ENCODE peak calls at places on chromosomes 5 and 9, in four cellular contexts. N is MM.1S, T is prostate gland, W is right lobe of liver. E is an unnamed sample.

GRCh38 chr5:71600783-71601182 is 13.6 kb downstream of the MCCC2 start:
- DNase-seq in N (no peak), T (no peak), W (no peak), E (no peak)

GRCh38 chr5:148393390-148393741 is 9.6 kb downstream of the FBXO38 start:
- DNase-seq in N (no peak), T (no peak), W (no peak), E (no peak)

GRCh38 chr5:89388872-89389271 is 505.9 kb upstream of the MEF2C start:
- DNase-seq in N (peak; percentile 86), T (no peak), W (no peak), E (no peak)

GRCh38 chr5:65506961-65507360 is 25.2 kb upstream of the ADAMTS6 start:
- DNase-seq in N (no peak), T (no peak), W (no peak), E (no peak)

GRCh38 chr5:133735346-133735745 is 123.0 kb upstream of the FSTL4 start:
- DNase-seq in N (no peak), T (no peak), W (no peak), E (no peak)

GRCh38 chr5:43161244-43161643 is 30.8 kb upstream of the NIM1K start:
- DNase-seq in N (no peak), T (no peak), W (no peak), E (no peak)

GRCh38 chr5:112186401-112186990 is 232.6 kb downstream of the EPB41L4A start:
- DNase-seq in N (peak; percentile 59), T (no peak), W (no peak), E (no peak)

GRCh38 chr5:150253416-150254208 is 36.0 kb downstream of the CAMK2A start:
- DNase-seq in N (no peak), T (no peak), W (no peak), E (no peak)

GRCh38 chr5:57066921-57067914 is 106.6 kb upstream of the GPBP1 start:
- DNase-seq in N (no peak), T (no peak), W (no peak), E (no peak)

GRCh38 chr5:76855961-76856360 is 6.1 kb downstream of the S100Z start:
- DNase-seq in N (peak; percentile 55), T (no peak), W (no peak), E (no peak)

GRCh38 chr5:14444161-14444560 is 137.4 kb upstream of the OTULINL start:
- DNase-seq in N (no peak), T (no peak), W (no peak), E (no peak)

GRCh38 chr5:14443665-14444064 is 137.9 kb upstream of the OTULINL start:
- DNase-seq in N (no peak), T (peak; percentile 28), W (no peak), E (no peak)

GRCh38 chr5:14444988-14445387 is 136.6 kb upstream of the OTULINL start:
- DNase-seq in N (no peak), T (no peak), W (no peak), E (no peak)

GRCh38 chr5:14447958-14448881 is 133.4 kb upstream of the OTULINL start:
- DNase-seq in N (no peak), T (no peak), W (no peak), E (no peak)

DNA sequence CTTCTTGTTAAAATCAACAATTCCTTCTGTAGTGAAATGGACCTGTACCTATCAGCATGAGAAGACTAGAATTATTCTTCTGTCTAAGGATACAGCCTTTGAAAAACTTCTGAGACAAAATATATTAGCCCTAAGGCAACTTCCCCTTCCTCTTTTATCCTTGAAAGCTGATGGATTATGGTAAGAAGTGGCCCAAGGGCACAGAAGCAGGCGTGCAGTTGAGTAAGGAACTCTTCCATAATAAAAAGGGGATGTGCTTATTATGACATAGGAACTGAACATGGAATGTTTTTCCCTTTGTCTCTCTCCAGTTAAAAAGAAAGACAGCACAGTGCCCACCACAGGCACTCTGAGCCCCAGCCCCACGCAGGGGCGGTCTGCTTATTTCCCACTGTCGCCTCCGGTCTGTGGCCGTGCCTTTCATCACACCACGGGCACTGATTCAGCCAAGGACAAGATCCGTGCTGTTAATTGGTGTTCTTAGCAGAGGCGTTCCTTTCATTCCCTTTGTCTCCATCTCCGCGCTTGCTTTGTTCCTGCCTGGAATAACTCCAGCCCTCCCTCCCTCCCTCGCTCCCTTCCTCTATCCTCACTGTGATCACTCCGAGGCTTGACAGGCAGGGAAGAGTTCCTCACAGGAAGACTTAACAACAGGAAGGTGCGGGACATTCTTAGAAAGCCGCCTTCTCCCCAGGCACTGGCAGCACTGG is 135.9 kb upstream of the OTULINL start:
- DNase-seq in N (no peak), T (no peak), W (no peak), E (no peak)
- H3K4me3 ChIP-seq in N (no peak overlapping the region), T (no peak overlapping the region), W (no peak overlapping the region), E (no peak overlapping the region)

DNA sequence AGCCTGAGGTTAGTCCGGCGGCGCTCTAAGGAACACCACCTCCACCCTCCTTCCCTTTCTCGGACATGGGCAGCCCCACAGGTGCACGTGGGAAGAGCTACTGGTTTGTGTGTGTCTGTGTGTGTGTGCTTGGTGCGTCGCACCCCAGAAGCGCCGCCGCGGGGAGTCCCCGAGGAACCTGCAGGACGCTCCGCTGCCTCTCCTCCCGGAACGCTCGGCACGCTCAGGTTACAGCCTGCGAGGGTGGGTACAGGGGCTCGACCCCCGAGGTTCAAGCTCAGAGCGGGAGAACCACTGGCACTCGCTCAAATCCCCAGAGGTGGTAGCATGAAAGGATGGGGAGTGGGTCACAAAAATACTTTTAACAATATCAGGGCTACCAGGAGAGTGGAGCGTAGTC is 2.0 kb downstream of the ASTN2 start:
- DNase-seq in N (no peak), T (peak; percentile 14), W (no peak), E (no peak)
- H3K4me3 ChIP-seq in N (no peak overlapping the region), T (peak overlapping the region; percentile 54), W (no peak overlapping the region), E (no peak overlapping the region)

DNA sequence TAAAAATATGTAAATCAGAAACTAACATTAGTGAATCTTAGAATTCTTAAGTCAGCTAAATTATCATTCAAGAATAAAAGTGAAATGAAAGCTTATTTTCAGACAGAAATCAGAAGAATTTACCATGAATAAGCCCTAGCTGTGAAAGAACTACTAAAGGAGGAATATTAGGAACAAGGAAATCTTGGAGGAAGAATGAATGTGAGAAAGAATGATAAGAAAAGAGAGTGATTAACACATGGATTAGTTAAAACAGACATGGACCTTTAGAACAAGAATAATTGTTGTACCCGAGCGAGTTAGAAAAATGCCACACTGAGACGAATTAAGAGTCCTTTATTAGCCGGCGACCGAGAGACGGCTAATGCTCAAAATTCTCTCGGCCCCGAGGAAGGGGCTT is 24.1 kb upstream of the RHOBTB3 start:
- DNase-seq in N (no peak), T (no peak), W (no peak), E (no peak)
- H3K4me3 ChIP-seq in N (no peak overlapping the region), T (no peak overlapping the region), W (no peak overlapping the region), E (no peak overlapping the region)

GRCh38 chr5:92513067-92513466 is 1068.0 kb downstream of the NR2F1-AS1 start:
- DNase-seq in N (no peak), T (no peak), W (no peak), E (no peak)
- H3K4me3 ChIP-seq in N (no peak overlapping the region), T (no peak overlapping the region), W (no peak overlapping the region), E (no peak overlapping the region)

GRCh38 chr5:94362857-94363256 is 255.5 kb downstream of the KIAA0825 start:
- DNase-seq in N (no peak), T (no peak), W (no peak), E (no peak)

GRCh38 chr5:94359880-94360279 is 258.5 kb downstream of the KIAA0825 start:
- DNase-seq in N (no peak), T (no peak), W (no peak), E (no peak)

GRCh38 chr5:94360382-94360781 is 258.0 kb downstream of the KIAA0825 start:
- DNase-seq in N (no peak), T (no peak), W (no peak), E (no peak)

GRCh38 chr5:94361161-94361560 is 257.2 kb downstream of the KIAA0825 start:
- DNase-seq in N (no peak), T (no peak), W (no peak), E (no peak)

DNA sequence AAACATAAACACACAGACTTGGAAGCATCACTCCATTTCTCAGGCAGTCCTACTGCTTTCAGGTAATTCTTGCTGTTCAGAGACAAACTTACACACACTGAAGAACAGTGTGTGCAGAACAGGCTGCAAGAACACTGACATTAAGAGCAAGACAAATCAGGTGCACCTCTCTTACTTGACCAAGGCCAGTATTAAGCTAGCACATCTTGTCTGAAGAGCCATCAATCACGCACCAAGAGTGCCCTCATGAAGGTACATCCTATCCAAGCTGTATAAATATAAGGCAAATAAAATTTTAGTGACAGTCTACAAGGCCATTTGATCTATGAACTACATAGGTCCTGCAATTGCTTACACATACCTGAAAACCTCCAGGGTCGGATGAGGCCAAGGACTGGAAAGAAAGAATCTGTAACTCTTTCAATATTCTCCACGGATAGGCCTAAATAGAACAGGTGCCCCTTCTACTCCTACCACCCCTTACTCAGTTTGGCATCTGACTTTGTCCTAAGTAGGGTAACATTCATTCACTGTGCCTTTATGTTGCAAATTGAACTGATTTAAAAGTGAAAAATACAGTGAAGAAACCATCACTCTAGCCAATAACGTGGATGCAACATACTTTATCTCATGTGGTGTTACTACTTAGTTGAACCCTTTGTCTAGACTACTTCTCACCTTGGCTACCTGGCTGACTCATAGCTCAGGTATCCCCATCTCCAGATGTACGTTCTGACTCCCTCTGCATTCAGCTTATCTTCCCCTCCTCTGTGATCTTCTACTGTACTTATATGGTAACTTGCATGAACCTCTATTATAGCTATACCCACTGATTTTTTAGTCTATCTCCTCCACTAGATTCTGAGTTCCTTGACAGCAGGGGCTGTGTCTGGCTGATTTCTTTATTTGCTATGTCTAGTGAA is 256.3 kb downstream of the KIAA0825 start:
- DNase-seq in N (no peak), T (no peak), W (no peak), E (no peak)
- H3K4me3 ChIP-seq in N (no peak overlapping the region), T (no peak overlapping the region), W (no peak overlapping the region), E (no peak overlapping the region)